ENCODE peak calls at places on chromosome 11, in eight cellular contexts. K, L, F, S, J, X, P and C are unnamed samples. For H3K4me1, the result is how much of the 10 kb centered on the place peaks cover.

GRCh38 chr11:104925850-104926249 is 27.6 kb upstream of the CASP12 start:
- DNase-seq in F (no peak), L (no peak), S (no peak), P (no peak), X (no peak), J (no peak), K (no peak), C (no peak)

GRCh38 chr11:57763568-57763967 is 2.0 kb downstream of the CTNND1 start:
- DNase-seq in J (peak), L (peak), S (peak), X (peak), K (no peak), F (no peak), P (no peak), C (peak)

GRCh38 chr11:86594746-86595145 is 77.7 kb downstream of the ME3 start:
- DNase-seq in K (no peak), J (peak), P (peak), X (peak), L (peak), S (no peak), F (no peak), C (no peak)

GRCh38 chr11:84212467-84213390 is 926.6 kb upstream of the CCDC90B start:
- DNase-seq in X (no peak), S (no peak), P (no peak), J (no peak), K (no peak), F (no peak), L (no peak), C (no peak)

GRCh38 chr11:83063073-83063754 is 8.5 kb downstream of the RAB30 start:
- DNase-seq in L (peak), K (no peak), J (peak), P (peak), S (peak), X (no peak), F (no peak), C (peak)

GRCh38 chr11:130808541-130808940 is 107.7 kb downstream of the SNX19 start:
- DNase-seq in J (no peak), F (no peak), L (no peak), P (no peak), K (no peak), X (no peak), S (no peak), C (no peak)

GRCh38 chr11:6587360-6587953 is 16.0 kb downstream of the RRP8 start:
- DNase-seq in S (no peak), J (no peak), F (peak), K (no peak), X (no peak), P (no peak), L (no peak), C (no peak)

GRCh38 chr11:3721002-3721401 is 49.8 kb upstream of the CHRNA10 start:
- DNase-seq in L (no peak), K (no peak), J (no peak), P (no peak), S (no peak), F (no peak), X (no peak), C (no peak)

GRCh38 chr11:8631395-8632110 is 37.5 kb upstream of the STK33 start:
- DNase-seq in J (peak), X (no peak), K (no peak), P (peak), S (no peak), F (peak), L (peak), C (no peak)

GRCh38 chr11:108483163-108483562 is 15.0 kb downstream of the POGLUT3 start:
- DNase-seq in P (no peak), F (no peak), S (no peak), K (no peak), X (no peak), L (peak), J (peak), C (no peak)

GRCh38 chr11:71946144-71946571 is 17.3 kb downstream of the RNF121 start:
- DNase-seq in F (no peak), S (peak), P (no peak), K (no peak), X (no peak), L (peak), J (peak), C (no peak)

GRCh38 chr11:29227816-29228215 is 789.0 kb downstream of the KCNA4 start:
- DNase-seq in S (no peak), L (no peak), P (no peak), F (no peak), K (no peak), X (no peak), J (no peak), C (no peak)

GRCh38 chr11:81267246-81267645 is 1466.4 kb downstream of the FAM181B start:
- DNase-seq in F (no peak), L (no peak), X (no peak), K (no peak), J (no peak), P (no peak), S (no peak), C (no peak)

DNA sequence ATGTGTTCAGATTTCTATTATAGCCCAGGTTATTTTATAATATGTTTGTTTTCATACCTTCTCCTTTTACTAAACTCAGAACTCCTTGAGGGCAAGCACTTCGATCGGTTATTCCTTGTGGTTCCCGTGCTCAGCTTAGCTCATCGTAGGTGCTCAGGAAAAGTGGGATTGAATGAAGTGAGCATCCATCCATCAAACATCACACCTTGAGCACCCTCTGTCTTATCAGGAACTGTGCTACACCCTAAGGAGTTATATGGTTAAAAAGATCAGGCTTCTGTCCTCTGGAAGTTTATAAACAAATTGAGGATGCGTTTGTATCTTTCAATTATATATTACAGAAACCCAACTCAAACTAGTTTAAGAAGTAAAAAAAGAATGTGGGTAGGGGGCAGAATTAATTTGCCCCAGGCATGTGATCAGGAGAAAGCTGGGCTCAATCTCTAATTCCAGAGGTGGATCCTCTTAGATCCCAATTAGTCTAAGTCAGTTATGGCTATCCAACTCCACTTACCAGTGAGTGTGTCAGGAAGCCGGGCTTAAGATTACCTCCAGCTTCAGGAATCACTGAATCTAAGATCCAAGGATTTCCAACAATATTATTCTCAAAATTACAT is 59.9 kb upstream of the RRAS2 start:
- DNase-seq in S (peak), P (no peak), K (no peak), F (no peak), J (peak), X (peak), L (peak), C (peak)
- H3K4me1 ChIP-seq in S (under half), P (under half), K (under half), F (under half), J (under half), X (under half), L (under half), C (under half)

DNA sequence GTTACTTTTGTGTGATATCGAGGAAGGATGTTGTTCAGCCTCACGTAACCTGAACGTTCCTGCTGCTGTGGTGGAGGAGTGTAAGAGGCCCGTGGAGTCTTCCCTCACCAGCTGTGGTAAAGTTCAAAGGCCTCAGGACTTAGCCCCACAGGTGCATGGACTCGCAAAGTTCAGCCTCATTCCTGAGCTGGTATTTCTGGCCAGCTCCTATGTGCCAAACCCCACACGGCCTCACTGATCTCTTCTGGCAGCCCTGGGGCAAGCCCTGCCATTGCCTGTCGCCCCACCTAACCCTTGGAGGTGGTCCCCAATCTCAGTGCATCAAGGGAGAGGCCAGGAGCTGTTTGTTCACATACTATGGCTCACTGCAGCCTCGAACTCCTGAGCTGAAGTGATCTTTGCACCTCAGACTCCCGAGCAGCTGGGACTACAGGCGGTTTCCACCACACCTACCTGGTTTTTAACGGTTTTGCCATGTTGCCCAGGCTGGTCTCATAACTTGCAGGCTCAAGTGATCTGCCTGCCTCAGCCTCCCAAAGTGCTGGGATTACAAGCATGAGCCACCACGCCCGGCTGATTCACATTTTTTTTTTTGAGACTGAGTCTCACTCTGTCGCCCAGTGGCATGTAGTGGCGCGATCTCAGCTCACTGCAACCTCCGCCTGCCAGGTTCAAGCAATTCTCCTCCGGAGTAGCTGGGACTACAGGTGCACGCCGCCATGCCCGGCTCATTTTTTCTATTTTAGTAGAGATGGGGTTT is 2.2 kb downstream of the PHRF1 start:
- DNase-seq in X (no peak), P (peak), S (no peak), L (no peak), F (no peak), K (no peak), J (no peak), C (no peak)
- H3K4me3 ChIP-seq in X (peak), P (peak), S (peak), L (peak), F (no peak), K (no peak), J (no peak), C (peak)

GRCh38 chr11:132959663-132960062 is 572.6 kb downstream of the OPCML start:
- DNase-seq in S (no peak), K (no peak), L (no peak), P (no peak), X (no peak), F (no peak), J (no peak), C (no peak)

GRCh38 chr11:132960679-132961078 is 571.6 kb downstream of the OPCML start:
- DNase-seq in X (no peak), L (no peak), P (no peak), F (no peak), K (no peak), S (no peak), J (no peak), C (no peak)

GRCh38 chr11:132961453-132961852 is 570.8 kb downstream of the OPCML start:
- DNase-seq in X (no peak), P (no peak), F (no peak), S (no peak), K (no peak), L (no peak), J (no peak), C (no peak)

GRCh38 chr11:132960273-132960672 is 572.0 kb downstream of the OPCML start:
- DNase-seq in K (no peak), L (no peak), J (no peak), P (no peak), S (no peak), X (no peak), F (peak), C (no peak)

DNA sequence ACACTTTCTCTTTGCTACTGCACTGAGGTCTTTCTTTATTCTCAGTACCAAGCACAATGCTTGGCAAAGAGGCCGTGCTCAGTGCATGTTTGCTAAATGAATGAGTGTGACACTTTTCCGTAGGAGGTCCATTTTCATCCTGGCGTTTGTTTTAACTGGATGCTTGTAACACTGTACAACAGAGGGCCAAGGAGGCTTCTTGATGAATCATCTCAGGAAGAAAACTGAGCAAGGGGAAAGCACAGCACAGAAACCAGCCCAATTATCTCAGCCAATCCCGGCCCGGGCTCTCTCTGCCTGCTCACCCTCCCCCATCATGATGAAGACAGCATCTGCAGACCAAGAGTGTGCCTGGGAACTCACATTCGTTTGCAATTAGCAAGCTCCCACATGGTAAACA is 570.3 kb downstream of the OPCML start:
- DNase-seq in P (no peak), J (peak), F (no peak), X (no peak), K (no peak), L (no peak), S (no peak), C (no peak)
- TF ChIP-seq CTCF in P (no peak), J (no peak), F (no peak), X (no peak), K (no peak), L (no peak), S (no peak), C (no peak)

DNA sequence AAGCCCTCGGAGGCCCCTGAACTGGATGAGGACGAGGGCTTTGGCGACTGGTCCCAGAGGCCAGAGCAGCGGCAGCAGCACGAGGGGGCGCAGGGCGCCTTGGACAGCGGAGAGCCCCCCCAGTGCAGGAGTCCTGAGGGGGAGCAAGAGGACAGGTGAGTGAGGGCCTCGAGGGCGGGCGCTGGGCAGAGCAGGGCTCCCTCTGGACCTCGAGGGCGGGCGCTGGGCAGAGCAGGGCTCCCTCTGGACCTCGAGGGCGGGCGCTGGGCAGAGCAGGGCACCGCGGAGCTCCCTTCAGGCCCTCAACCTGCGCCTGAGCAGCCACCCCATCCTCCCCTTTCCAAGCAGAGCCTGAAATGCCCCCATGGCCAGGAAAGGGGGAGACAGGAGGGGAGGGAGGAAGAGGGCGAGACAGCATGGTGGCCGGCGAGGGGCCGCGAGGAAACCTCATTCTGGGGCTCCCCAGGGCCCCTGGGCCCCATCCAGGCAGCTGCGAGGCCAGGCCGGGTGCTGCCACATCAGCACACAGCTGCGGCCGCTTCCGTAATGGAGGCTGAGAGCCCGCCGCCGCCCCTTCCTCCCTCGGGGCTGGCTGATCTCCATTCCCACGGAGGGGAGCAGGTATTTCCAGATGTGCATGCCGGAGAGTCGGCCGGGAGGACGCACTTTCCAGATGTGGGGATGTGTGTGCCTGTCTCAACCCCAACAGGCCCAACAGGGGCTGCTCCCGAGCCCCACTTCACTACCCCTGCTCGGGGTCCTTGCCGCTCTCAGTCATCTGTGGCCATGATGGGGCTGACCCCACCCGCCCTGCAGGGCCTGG is 10.0 kb downstream of the PRR33 start:
- DNase-seq in S (no peak), P (no peak), K (peak), X (no peak), J (no peak), L (no peak), F (peak), C (peak)
- H3K4me1 ChIP-seq in S (under half), P (under half), K (under half), X (under half), J (under half), L (under half), F (half or more), C (under half)

DNA sequence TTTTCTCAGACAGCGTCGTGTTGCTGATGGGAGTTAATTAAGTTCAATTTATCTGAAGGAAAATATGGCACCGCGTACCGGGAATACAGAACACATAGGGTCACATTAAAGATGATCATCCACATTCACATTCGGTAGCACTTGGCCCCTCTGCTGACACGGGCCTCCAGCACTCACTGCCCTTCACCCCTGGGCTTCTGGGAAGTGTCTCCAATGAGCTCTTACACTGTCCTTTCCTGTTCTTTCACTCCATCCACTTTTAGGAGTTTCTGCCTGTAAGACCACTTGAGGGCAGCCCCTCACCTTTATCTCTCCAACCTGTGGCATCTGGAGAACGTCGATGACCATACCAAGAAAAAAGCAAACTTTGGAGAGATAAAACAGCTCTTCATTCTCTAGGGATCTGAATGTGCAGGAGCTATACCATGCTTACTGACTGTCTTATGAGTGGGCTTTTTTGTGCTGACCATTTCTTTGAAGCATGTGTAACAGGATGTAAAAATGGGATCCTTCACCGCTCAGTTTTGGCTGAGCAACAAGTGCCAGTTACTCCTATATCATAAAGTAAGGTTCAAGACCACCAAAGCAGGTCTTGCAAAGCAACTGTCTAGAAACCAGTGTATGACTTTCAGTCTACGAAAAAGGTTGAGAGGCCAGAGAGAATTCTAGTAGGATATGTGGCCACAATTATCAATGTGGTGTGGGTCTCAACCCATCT is 1.1 kb upstream of the SERGEF start:
- DNase-seq in F (no peak), X (peak), P (no peak), J (no peak), L (no peak), S (no peak), K (no peak), C (no peak)
- H3K4me3 ChIP-seq in F (peak), X (peak), P (peak), J (peak), L (peak), S (peak), K (peak), C (peak)

GRCh38 chr11:127474735-127475134 is 474.2 kb upstream of the KIRREL3 start:
- DNase-seq in L (no peak), K (no peak), J (no peak), S (no peak), X (peak), F (no peak), P (no peak), C (no peak)

GRCh38 chr11:127471662-127472061 is 471.1 kb upstream of the KIRREL3 start:
- DNase-seq in S (no peak), L (no peak), J (no peak), X (no peak), F (no peak), K (no peak), P (no peak), C (no peak)

GRCh38 chr11:127470485-127470884 is 469.9 kb upstream of the KIRREL3 start:
- DNase-seq in X (peak), L (peak), F (no peak), J (no peak), P (peak), S (no peak), K (no peak), C (no peak)
- TF ChIP-seq CTCF in X (peak), L (peak), F (no peak), J (peak), P (peak), S (no peak), K (no peak), C (peak)

GRCh38 chr11:113859665-113860064 is 15.7 kb downstream of the USP28 start:
- DNase-seq in S (no peak), L (no peak), K (no peak), J (no peak), P (no peak), F (no peak), X (no peak), C (no peak)

GRCh38 chr11:113855803-113856202 is 19.6 kb downstream of the USP28 start:
- DNase-seq in X (no peak), P (no peak), K (no peak), S (no peak), F (no peak), J (no peak), L (no peak), C (no peak)

GRCh38 chr11:113862430-113862829 is 12.9 kb downstream of the USP28 start:
- DNase-seq in L (peak), X (peak), S (peak), J (peak), K (no peak), F (no peak), P (no peak), C (peak)

GRCh38 chr11:113856966-113857759 is 18.2 kb downstream of the USP28 start:
- DNase-seq in X (no peak), J (no peak), K (no peak), P (no peak), S (no peak), L (no peak), F (no peak), C (no peak)
- H3K4me1 ChIP-seq in X (under half), J (under half), K (under half), P (under half), S (under half), L (under half), F (half or more), C (under half)

GRCh38 chr11:63673579-63673978 is 2.4 kb upstream of the ATL3 start:
- DNase-seq in K (no peak), L (peak), S (no peak), J (peak), P (no peak), X (no peak), F (no peak), C (no peak)

GRCh38 chr11:63670738-63671321 is 346 bp downstream of the ATL3 start:
- DNase-seq in J (no peak), L (peak), X (peak), F (peak), S (peak), K (peak), P (peak), C (no peak)

GRCh38 chr11:63672934-63673539 is 1.9 kb upstream of the ATL3 start:
- DNase-seq in K (no peak), F (no peak), P (no peak), J (no peak), L (peak), X (no peak), S (no peak), C (no peak)

GRCh38 chr11:63671322-63672155 is at the start of gene ATL3:
- DNase-seq in X (peak), P (peak), S (peak), L (peak), J (peak), F (peak), K (peak), C (peak)

DNA sequence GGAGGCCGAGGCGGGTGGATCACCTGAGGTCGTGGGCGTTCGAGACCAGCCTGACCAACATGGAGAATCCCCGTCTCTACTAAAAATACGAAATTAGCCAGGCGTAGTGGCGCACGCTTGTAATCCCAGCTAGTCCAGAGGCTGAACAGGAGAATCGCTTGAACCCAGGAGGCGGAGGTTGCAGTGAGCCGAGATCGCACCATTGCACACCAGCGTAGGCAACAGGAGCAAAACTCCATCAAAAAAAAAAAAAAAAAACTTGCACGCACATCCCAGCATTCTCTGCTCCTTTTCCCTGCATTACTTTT is 934 bp upstream of the ATL3 start:
- DNase-seq in X (no peak), K (no peak), F (no peak), J (no peak), L (no peak), S (no peak), P (no peak), C (no peak)
- H3K4me3 ChIP-seq in X (no peak), K (no peak), F (no peak), J (no peak), L (no peak), S (no peak), P (no peak), C (no peak)